ENCODE peak calls at places on chromosomes 4 and X, in ten cellular contexts. One of them, this sample, is unnamed.
A peak's percentile ranks its signal among the peaks of the same experiment; 100 is the strongest.

GRCh38 chrX:135516376-135516775 is 4.1 kb upstream of the INTS6L start:
- DNase-seq in NCI-H748 treated with DMSO at 0.1 percent for 48 hours: no peak
- DNase-seq in activated gamma-delta T cell treated with Interleukin-2 at 50 U/mL for 16 hours: no peak
- DNase-seq in OCI-M1: peak; percentile 75
- DNase-seq in endodermal cell: peak; percentile 67
- DNase-seq in epithelial cell of proximal tubule: no peak
- DNase-seq in renal cortical epithelial cell: no peak
- DNase-seq in NCI-H1105: no peak
- DNase-seq in stromal cell of bone marrow: no peak
- DNase-seq in stimulated activated naive B cell treated with anti-CD40 and anti-IgM and Interleukin-4, amounts not matched to agents 10 μg/mL and 1 μg/mL and 100 μg/mL, for 72 hours: no peak
- DNase-seq in this sample: peak; percentile 80

GRCh38 chr4:68490826-68491457 is 43.7 kb downstream of the TMPRSS11E start:
- DNase-seq in stimulated activated naive B cell treated with anti-CD40 and anti-IgM and Interleukin-4, amounts not matched to agents 10 μg/mL and 1 μg/mL and 100 μg/mL, for 72 hours: no peak
- DNase-seq in epithelial cell of proximal tubule: no peak
- DNase-seq in NCI-H748 treated with DMSO at 0.1 percent for 48 hours: no peak
- DNase-seq in activated gamma-delta T cell treated with Interleukin-2 at 50 U/mL for 16 hours: no peak
- DNase-seq in NCI-H1105: peak; percentile 3
- DNase-seq in endodermal cell: no peak
- DNase-seq in renal cortical epithelial cell: no peak
- DNase-seq in stromal cell of bone marrow: no peak
- DNase-seq in OCI-M1: no peak
- DNase-seq in this sample: no peak

GRCh38 chr4:94588900-94589693 is 137.4 kb downstream of the PDLIM5 start:
- DNase-seq in epithelial cell of proximal tubule: no peak
- DNase-seq in stromal cell of bone marrow: no peak
- DNase-seq in stimulated activated naive B cell treated with anti-CD40 and anti-IgM and Interleukin-4, amounts not matched to agents 10 μg/mL and 1 μg/mL and 100 μg/mL, for 72 hours: no peak
- DNase-seq in NCI-H1105: no peak
- DNase-seq in renal cortical epithelial cell: no peak
- DNase-seq in NCI-H748 treated with DMSO at 0.1 percent for 48 hours: no peak
- DNase-seq in endodermal cell: no peak
- DNase-seq in activated gamma-delta T cell treated with Interleukin-2 at 50 U/mL for 16 hours: no peak
- DNase-seq in OCI-M1: no peak
- DNase-seq in this sample: no peak

GRCh38 chr4:183347586-183347985 is 25.4 kb upstream of the CLDN24 start:
- DNase-seq in NCI-H1105: no peak
- DNase-seq in endodermal cell: no peak
- DNase-seq in stromal cell of bone marrow: no peak
- DNase-seq in OCI-M1: no peak
- DNase-seq in activated gamma-delta T cell treated with Interleukin-2 at 50 U/mL for 16 hours: no peak
- DNase-seq in renal cortical epithelial cell: peak; percentile 62
- DNase-seq in epithelial cell of proximal tubule: no peak
- DNase-seq in stimulated activated naive B cell treated with anti-CD40 and anti-IgM and Interleukin-4, amounts not matched to agents 10 μg/mL and 1 μg/mL and 100 μg/mL, for 72 hours: no peak
- DNase-seq in NCI-H748 treated with DMSO at 0.1 percent for 48 hours: no peak
- DNase-seq in this sample: no peak

GRCh38 chrX:989959-990510 is 222.4 kb downstream of the CRLF2 start:
- DNase-seq in renal cortical epithelial cell: peak; percentile 79
- DNase-seq in endodermal cell: peak; percentile 91
- DNase-seq in NCI-H1105: peak; percentile 87
- DNase-seq in stimulated activated naive B cell treated with anti-CD40 and anti-IgM and Interleukin-4, amounts not matched to agents 10 μg/mL and 1 μg/mL and 100 μg/mL, for 72 hours: peak; percentile 91
- DNase-seq in activated gamma-delta T cell treated with Interleukin-2 at 50 U/mL for 16 hours: peak; percentile 70
- DNase-seq in OCI-M1: peak; percentile 86
- DNase-seq in stromal cell of bone marrow: peak; percentile 96
- DNase-seq in NCI-H748 treated with DMSO at 0.1 percent for 48 hours: peak; percentile 46
- DNase-seq in epithelial cell of proximal tubule: peak; percentile 23
- DNase-seq in this sample: peak; percentile 97

GRCh38 chr4:186953601-186954260 is 230.1 kb upstream of the FAT1 start:
- DNase-seq in NCI-H748 treated with DMSO at 0.1 percent for 48 hours: no peak
- DNase-seq in stromal cell of bone marrow: no peak
- DNase-seq in epithelial cell of proximal tubule: no peak
- DNase-seq in NCI-H1105: no peak
- DNase-seq in OCI-M1: no peak
- DNase-seq in endodermal cell: no peak
- DNase-seq in stimulated activated naive B cell treated with anti-CD40 and anti-IgM and Interleukin-4, amounts not matched to agents 10 μg/mL and 1 μg/mL and 100 μg/mL, for 72 hours: no peak
- DNase-seq in renal cortical epithelial cell: no peak
- DNase-seq in activated gamma-delta T cell treated with Interleukin-2 at 50 U/mL for 16 hours: no peak
- DNase-seq in this sample: no peak

GRCh38 chrX:15059488-15059887 is 186.3 kb downstream of the MOSPD2 start:
- DNase-seq in endodermal cell: no peak
- DNase-seq in stromal cell of bone marrow: no peak
- DNase-seq in epithelial cell of proximal tubule: no peak
- DNase-seq in NCI-H1105: no peak
- DNase-seq in NCI-H748 treated with DMSO at 0.1 percent for 48 hours: no peak
- DNase-seq in OCI-M1: no peak
- DNase-seq in activated gamma-delta T cell treated with Interleukin-2 at 50 U/mL for 16 hours: no peak
- DNase-seq in stimulated activated naive B cell treated with anti-CD40 and anti-IgM and Interleukin-4, amounts not matched to agents 10 μg/mL and 1 μg/mL and 100 μg/mL, for 72 hours: no peak
- DNase-seq in renal cortical epithelial cell: no peak
- DNase-seq in this sample: no peak

GRCh38 chr4:10762541-10762940 is 78.0 kb upstream of the CLNK start:
- DNase-seq in NCI-H748 treated with DMSO at 0.1 percent for 48 hours: no peak
- DNase-seq in stromal cell of bone marrow: peak; percentile 51
- DNase-seq in NCI-H1105: no peak
- DNase-seq in epithelial cell of proximal tubule: no peak
- DNase-seq in renal cortical epithelial cell: peak; percentile 27
- DNase-seq in OCI-M1: no peak
- DNase-seq in stimulated activated naive B cell treated with anti-CD40 and anti-IgM and Interleukin-4, amounts not matched to agents 10 μg/mL and 1 μg/mL and 100 μg/mL, for 72 hours: no peak
- DNase-seq in endodermal cell: peak; percentile 88
- DNase-seq in activated gamma-delta T cell treated with Interleukin-2 at 50 U/mL for 16 hours: no peak
- DNase-seq in this sample: no peak

GRCh38 chr4:110198472-110199419 is at the start of gene ELOVL6:
- DNase-seq in stimulated activated naive B cell treated with anti-CD40 and anti-IgM and Interleukin-4, amounts not matched to agents 10 μg/mL and 1 μg/mL and 100 μg/mL, for 72 hours: peak; percentile 16
- DNase-seq in NCI-H1105: peak; percentile 43
- DNase-seq in epithelial cell of proximal tubule: no peak
- DNase-seq in NCI-H748 treated with DMSO at 0.1 percent for 48 hours: peak; percentile 14
- DNase-seq in activated gamma-delta T cell treated with Interleukin-2 at 50 U/mL for 16 hours: peak; percentile 13
- DNase-seq in stromal cell of bone marrow: no peak
- DNase-seq in renal cortical epithelial cell: peak; percentile 69
- DNase-seq in OCI-M1: peak; percentile 97
- DNase-seq in endodermal cell: peak; percentile 95
- DNase-seq in this sample: peak; percentile 76

GRCh38 chr4:138576684-138577083 is 334.5 kb upstream of the SLC7A11 start:
- DNase-seq in OCI-M1: peak; percentile 61
- DNase-seq in activated gamma-delta T cell treated with Interleukin-2 at 50 U/mL for 16 hours: no peak
- DNase-seq in endodermal cell: peak; percentile 55
- DNase-seq in NCI-H748 treated with DMSO at 0.1 percent for 48 hours: no peak
- DNase-seq in NCI-H1105: no peak
- DNase-seq in stromal cell of bone marrow: no peak
- DNase-seq in epithelial cell of proximal tubule: no peak
- DNase-seq in stimulated activated naive B cell treated with anti-CD40 and anti-IgM and Interleukin-4, amounts not matched to agents 10 μg/mL and 1 μg/mL and 100 μg/mL, for 72 hours: no peak
- DNase-seq in renal cortical epithelial cell: peak; percentile 22
- DNase-seq in this sample: peak; percentile 50

GRCh38 chr4:89101256-89102161 is 9.8 kb upstream of the TIGD2 start:
- DNase-seq in epithelial cell of proximal tubule: no peak
- DNase-seq in stromal cell of bone marrow: no peak
- DNase-seq in NCI-H748 treated with DMSO at 0.1 percent for 48 hours: no peak
- DNase-seq in stimulated activated naive B cell treated with anti-CD40 and anti-IgM and Interleukin-4, amounts not matched to agents 10 μg/mL and 1 μg/mL and 100 μg/mL, for 72 hours: peak; percentile 65
- DNase-seq in activated gamma-delta T cell treated with Interleukin-2 at 50 U/mL for 16 hours: no peak
- DNase-seq in NCI-H1105: no peak
- DNase-seq in endodermal cell: no peak
- DNase-seq in OCI-M1: no peak
- DNase-seq in renal cortical epithelial cell: no peak
- DNase-seq in this sample: no peak

GRCh38 chrX:50680990-50681389 is 133.0 kb downstream of the SHROOM4 start:
- DNase-seq in epithelial cell of proximal tubule: no peak
- DNase-seq in OCI-M1: no peak
- DNase-seq in stromal cell of bone marrow: no peak
- DNase-seq in renal cortical epithelial cell: no peak
- DNase-seq in endodermal cell: peak; percentile 75
- DNase-seq in stimulated activated naive B cell treated with anti-CD40 and anti-IgM and Interleukin-4, amounts not matched to agents 10 μg/mL and 1 μg/mL and 100 μg/mL, for 72 hours: no peak
- DNase-seq in NCI-H1105: no peak
- DNase-seq in NCI-H748 treated with DMSO at 0.1 percent for 48 hours: no peak
- DNase-seq in activated gamma-delta T cell treated with Interleukin-2 at 50 U/mL for 16 hours: no peak
- DNase-seq in this sample: no peak

GRCh38 chr4:27357283-27357682 is 496.6 kb downstream of the STIM2 start:
- DNase-seq in stromal cell of bone marrow: peak; percentile 9
- DNase-seq in OCI-M1: peak; percentile 67
- DNase-seq in epithelial cell of proximal tubule: no peak
- DNase-seq in NCI-H1105: no peak
- DNase-seq in activated gamma-delta T cell treated with Interleukin-2 at 50 U/mL for 16 hours: no peak
- DNase-seq in NCI-H748 treated with DMSO at 0.1 percent for 48 hours: peak; percentile 31
- DNase-seq in renal cortical epithelial cell: peak; percentile 22
- DNase-seq in stimulated activated naive B cell treated with anti-CD40 and anti-IgM and Interleukin-4, amounts not matched to agents 10 μg/mL and 1 μg/mL and 100 μg/mL, for 72 hours: no peak
- DNase-seq in endodermal cell: no peak
- DNase-seq in this sample: no peak

GRCh38 chr4:68218044-68218443 is 27.4 kb downstream of the TMPRSS11B start:
- DNase-seq in stimulated activated naive B cell treated with anti-CD40 and anti-IgM and Interleukin-4, amounts not matched to agents 10 μg/mL and 1 μg/mL and 100 μg/mL, for 72 hours: no peak
- DNase-seq in epithelial cell of proximal tubule: no peak
- DNase-seq in renal cortical epithelial cell: peak; percentile 17
- DNase-seq in stromal cell of bone marrow: no peak
- DNase-seq in activated gamma-delta T cell treated with Interleukin-2 at 50 U/mL for 16 hours: no peak
- DNase-seq in endodermal cell: no peak
- DNase-seq in OCI-M1: no peak
- DNase-seq in NCI-H748 treated with DMSO at 0.1 percent for 48 hours: no peak
- DNase-seq in NCI-H1105: no peak
- DNase-seq in this sample: no peak

GRCh38 chr4:52751349-52751911 is at the start of gene ERVMER34-1:
- DNase-seq in stromal cell of bone marrow: no peak
- DNase-seq in OCI-M1: no peak
- DNase-seq in NCI-H748 treated with DMSO at 0.1 percent for 48 hours: no peak
- DNase-seq in stimulated activated naive B cell treated with anti-CD40 and anti-IgM and Interleukin-4, amounts not matched to agents 10 μg/mL and 1 μg/mL and 100 μg/mL, for 72 hours: no peak
- DNase-seq in endodermal cell: peak; percentile 95
- DNase-seq in epithelial cell of proximal tubule: no peak
- DNase-seq in renal cortical epithelial cell: peak; percentile 51
- DNase-seq in NCI-H1105: no peak
- DNase-seq in activated gamma-delta T cell treated with Interleukin-2 at 50 U/mL for 16 hours: no peak
- DNase-seq in this sample: no peak

GRCh38 chrX:108224727-108225455 is 133.3 kb downstream of the ATG4A start:
- DNase-seq in stimulated activated naive B cell treated with anti-CD40 and anti-IgM and Interleukin-4, amounts not matched to agents 10 μg/mL and 1 μg/mL and 100 μg/mL, for 72 hours: no peak
- DNase-seq in epithelial cell of proximal tubule: peak; percentile 25
- DNase-seq in NCI-H748 treated with DMSO at 0.1 percent for 48 hours: peak; percentile 5
- DNase-seq in activated gamma-delta T cell treated with Interleukin-2 at 50 U/mL for 16 hours: no peak
- DNase-seq in NCI-H1105: no peak
- DNase-seq in endodermal cell: peak; percentile 73
- DNase-seq in OCI-M1: peak; percentile 55
- DNase-seq in stromal cell of bone marrow: no peak
- DNase-seq in renal cortical epithelial cell: peak; percentile 74
- DNase-seq in this sample: peak; percentile 31

GRCh38 chr4:78309352-78309751 is 242.2 kb upstream of the ANXA3 start:
- DNase-seq in epithelial cell of proximal tubule: no peak
- DNase-seq in NCI-H748 treated with DMSO at 0.1 percent for 48 hours: no peak
- DNase-seq in NCI-H1105: no peak
- DNase-seq in renal cortical epithelial cell: no peak
- DNase-seq in OCI-M1: no peak
- DNase-seq in stimulated activated naive B cell treated with anti-CD40 and anti-IgM and Interleukin-4, amounts not matched to agents 10 μg/mL and 1 μg/mL and 100 μg/mL, for 72 hours: no peak
- DNase-seq in stromal cell of bone marrow: no peak
- DNase-seq in activated gamma-delta T cell treated with Interleukin-2 at 50 U/mL for 16 hours: no peak
- DNase-seq in endodermal cell: no peak
- DNase-seq in this sample: no peak

GRCh38 chr4:38302910-38303309 is 342.7 kb downstream of the PTTG2 start:
- DNase-seq in OCI-M1: peak; percentile 19
- DNase-seq in endodermal cell: no peak
- DNase-seq in NCI-H748 treated with DMSO at 0.1 percent for 48 hours: no peak
- DNase-seq in epithelial cell of proximal tubule: no peak
- DNase-seq in activated gamma-delta T cell treated with Interleukin-2 at 50 U/mL for 16 hours: no peak
- DNase-seq in stimulated activated naive B cell treated with anti-CD40 and anti-IgM and Interleukin-4, amounts not matched to agents 10 μg/mL and 1 μg/mL and 100 μg/mL, for 72 hours: no peak
- DNase-seq in NCI-H1105: no peak
- DNase-seq in stromal cell of bone marrow: no peak
- DNase-seq in renal cortical epithelial cell: no peak
- DNase-seq in this sample: no peak

GRCh38 chrX:30690330-30690729 is 37.1 kb downstream of the GK start:
- DNase-seq in epithelial cell of proximal tubule: no peak
- DNase-seq in stromal cell of bone marrow: no peak
- DNase-seq in NCI-H1105: no peak
- DNase-seq in stimulated activated naive B cell treated with anti-CD40 and anti-IgM and Interleukin-4, amounts not matched to agents 10 μg/mL and 1 μg/mL and 100 μg/mL, for 72 hours: no peak
- DNase-seq in OCI-M1: no peak
- DNase-seq in renal cortical epithelial cell: no peak
- DNase-seq in NCI-H748 treated with DMSO at 0.1 percent for 48 hours: peak; percentile 10
- DNase-seq in endodermal cell: no peak
- DNase-seq in activated gamma-delta T cell treated with Interleukin-2 at 50 U/mL for 16 hours: no peak
- DNase-seq in this sample: no peak

GRCh38 chrX:70087857-70088256 is 25.6 kb downstream of the OTUD6A start:
- DNase-seq in activated gamma-delta T cell treated with Interleukin-2 at 50 U/mL for 16 hours: no peak
- DNase-seq in stromal cell of bone marrow: peak; percentile 17
- DNase-seq in stimulated activated naive B cell treated with anti-CD40 and anti-IgM and Interleukin-4, amounts not matched to agents 10 μg/mL and 1 μg/mL and 100 μg/mL, for 72 hours: no peak
- DNase-seq in epithelial cell of proximal tubule: no peak
- DNase-seq in renal cortical epithelial cell: no peak
- DNase-seq in OCI-M1: peak; percentile 1
- DNase-seq in endodermal cell: no peak
- DNase-seq in NCI-H1105: no peak
- DNase-seq in NCI-H748 treated with DMSO at 0.1 percent for 48 hours: no peak
- DNase-seq in this sample: no peak

GRCh38 chrX:43493751-43494150 is 162.3 kb upstream of the MAOA start:
- DNase-seq in epithelial cell of proximal tubule: no peak
- DNase-seq in OCI-M1: no peak
- DNase-seq in endodermal cell: no peak
- DNase-seq in stromal cell of bone marrow: no peak
- DNase-seq in renal cortical epithelial cell: peak; percentile 2
- DNase-seq in activated gamma-delta T cell treated with Interleukin-2 at 50 U/mL for 16 hours: no peak
- DNase-seq in NCI-H748 treated with DMSO at 0.1 percent for 48 hours: no peak
- DNase-seq in stimulated activated naive B cell treated with anti-CD40 and anti-IgM and Interleukin-4, amounts not matched to agents 10 μg/mL and 1 μg/mL and 100 μg/mL, for 72 hours: no peak
- DNase-seq in NCI-H1105: no peak
- DNase-seq in this sample: no peak

GRCh38 chrX:115547448-115547847 is 13.5 kb upstream of the PLS3 start:
- DNase-seq in renal cortical epithelial cell: no peak
- DNase-seq in NCI-H1105: no peak
- DNase-seq in endodermal cell: peak; percentile 69
- DNase-seq in activated gamma-delta T cell treated with Interleukin-2 at 50 U/mL for 16 hours: no peak
- DNase-seq in OCI-M1: peak; percentile 3
- DNase-seq in stromal cell of bone marrow: no peak
- DNase-seq in stimulated activated naive B cell treated with anti-CD40 and anti-IgM and Interleukin-4, amounts not matched to agents 10 μg/mL and 1 μg/mL and 100 μg/mL, for 72 hours: no peak
- DNase-seq in NCI-H748 treated with DMSO at 0.1 percent for 48 hours: no peak
- DNase-seq in epithelial cell of proximal tubule: no peak
- DNase-seq in this sample: no peak

GRCh38 chrX:137684591-137684990 is 118.7 kb downstream of the ZIC3 start:
- DNase-seq in epithelial cell of proximal tubule: no peak
- DNase-seq in OCI-M1: no peak
- DNase-seq in stimulated activated naive B cell treated with anti-CD40 and anti-IgM and Interleukin-4, amounts not matched to agents 10 μg/mL and 1 μg/mL and 100 μg/mL, for 72 hours: no peak
- DNase-seq in activated gamma-delta T cell treated with Interleukin-2 at 50 U/mL for 16 hours: no peak
- DNase-seq in NCI-H1105: no peak
- DNase-seq in endodermal cell: no peak
- DNase-seq in NCI-H748 treated with DMSO at 0.1 percent for 48 hours: no peak
- DNase-seq in renal cortical epithelial cell: no peak
- DNase-seq in stromal cell of bone marrow: no peak
- DNase-seq in this sample: no peak

GRCh38 chrX:22081475-22082092 is 49.5 kb downstream of the PHEX start:
- DNase-seq in stimulated activated naive B cell treated with anti-CD40 and anti-IgM and Interleukin-4, amounts not matched to agents 10 μg/mL and 1 μg/mL and 100 μg/mL, for 72 hours: no peak
- DNase-seq in stromal cell of bone marrow: peak; percentile 36
- DNase-seq in NCI-H748 treated with DMSO at 0.1 percent for 48 hours: peak; percentile 0
- DNase-seq in epithelial cell of proximal tubule: no peak
- DNase-seq in activated gamma-delta T cell treated with Interleukin-2 at 50 U/mL for 16 hours: peak; percentile 35
- DNase-seq in renal cortical epithelial cell: peak; percentile 53
- DNase-seq in endodermal cell: peak; percentile 86
- DNase-seq in NCI-H1105: no peak
- DNase-seq in OCI-M1: peak; percentile 45
- DNase-seq in this sample: peak; percentile 61

GRCh38 chr4:8440491-8441311 is at the start of the genes ACOX3 and TRMT44:
- DNase-seq in activated gamma-delta T cell treated with Interleukin-2 at 50 U/mL for 16 hours: peak; percentile 93
- DNase-seq in stromal cell of bone marrow: peak; percentile 79
- DNase-seq in NCI-H748 treated with DMSO at 0.1 percent for 48 hours: peak; percentile 66
- DNase-seq in stimulated activated naive B cell treated with anti-CD40 and anti-IgM and Interleukin-4, amounts not matched to agents 10 μg/mL and 1 μg/mL and 100 μg/mL, for 72 hours: peak; percentile 92
- DNase-seq in NCI-H1105: peak; percentile 51
- DNase-seq in epithelial cell of proximal tubule: peak; percentile 66
- DNase-seq in endodermal cell: peak; percentile 98
- DNase-seq in renal cortical epithelial cell: peak; percentile 91
- DNase-seq in OCI-M1: peak; percentile 93
- DNase-seq in this sample: peak; percentile 95

GRCh38 chr4:6538586-6538985 is 36.4 kb upstream of the MAN2B2 start:
- DNase-seq in activated gamma-delta T cell treated with Interleukin-2 at 50 U/mL for 16 hours: no peak
- DNase-seq in stromal cell of bone marrow: no peak
- DNase-seq in epithelial cell of proximal tubule: no peak
- DNase-seq in stimulated activated naive B cell treated with anti-CD40 and anti-IgM and Interleukin-4, amounts not matched to agents 10 μg/mL and 1 μg/mL and 100 μg/mL, for 72 hours: no peak
- DNase-seq in NCI-H748 treated with DMSO at 0.1 percent for 48 hours: peak; percentile 32
- DNase-seq in NCI-H1105: peak; percentile 23
- DNase-seq in OCI-M1: no peak
- DNase-seq in renal cortical epithelial cell: no peak
- DNase-seq in endodermal cell: no peak
- DNase-seq in this sample: no peak

GRCh38 chrX:54481751-54482150 is 14.3 kb downstream of the FGD1 start:
- DNase-seq in renal cortical epithelial cell: no peak
- DNase-seq in endodermal cell: peak; percentile 72
- DNase-seq in NCI-H748 treated with DMSO at 0.1 percent for 48 hours: no peak
- DNase-seq in OCI-M1: no peak
- DNase-seq in NCI-H1105: no peak
- DNase-seq in activated gamma-delta T cell treated with Interleukin-2 at 50 U/mL for 16 hours: no peak
- DNase-seq in stimulated activated naive B cell treated with anti-CD40 and anti-IgM and Interleukin-4, amounts not matched to agents 10 μg/mL and 1 μg/mL and 100 μg/mL, for 72 hours: no peak
- DNase-seq in stromal cell of bone marrow: no peak
- DNase-seq in epithelial cell of proximal tubule: no peak
- DNase-seq in this sample: no peak

GRCh38 chr4:119040711-119041185 is 94.9 kb upstream of the MYOZ2 start:
- DNase-seq in stromal cell of bone marrow: peak; percentile 84
- DNase-seq in stimulated activated naive B cell treated with anti-CD40 and anti-IgM and Interleukin-4, amounts not matched to agents 10 μg/mL and 1 μg/mL and 100 μg/mL, for 72 hours: no peak
- DNase-seq in endodermal cell: peak; percentile 78
- DNase-seq in OCI-M1: no peak
- DNase-seq in renal cortical epithelial cell: peak; percentile 84
- DNase-seq in NCI-H1105: no peak
- DNase-seq in epithelial cell of proximal tubule: peak; percentile 47
- DNase-seq in activated gamma-delta T cell treated with Interleukin-2 at 50 U/mL for 16 hours: no peak
- DNase-seq in NCI-H748 treated with DMSO at 0.1 percent for 48 hours: no peak
- DNase-seq in this sample: no peak